ENCODE peak calls at places on chromosomes 1 and 21, in eight cellular contexts. H is GM10248, A is AG09309, L is fibroblast of mammary gland, B is glutamatergic neuron, X is left ventricle myocardium inferior, P is breast epithelium, Q is ovary. J is an unnamed sample.

GRCh38 chr1:202306535-202307345 is 35.0 kb downstream of the UBE2T start:
- DNase-seq in H (no peak), Q (no peak), L (no peak), P (no peak), X (no peak), B (no peak), A (no peak), J (no peak)

GRCh38 chr21:37565530-37566223 is 199.1 kb downstream of the DYRK1A start:
- DNase-seq in H (no peak), A (no peak), Q (no peak), P (no peak), L (peak; percentile 47), X (no peak), B (no peak), J (no peak)

GRCh38 chr1:169109561-169110134 is 3.2 kb downstream of the ATP1B1 start:
- DNase-seq in P (peak; percentile 62), X (peak; percentile 24), B (peak; percentile 29), H (no peak), L (peak; percentile 64), Q (peak; percentile 48), A (no peak), J (no peak)

GRCh38 chr1:207910678-207911354 is at the start of gene CD34:
- DNase-seq in B (peak; percentile 48), L (no peak), X (peak; percentile 85), P (no peak), H (no peak), A (no peak), Q (peak; percentile 58), J (peak; percentile 25)

GRCh38 chr1:202571719-202572339 is 138.4 kb downstream of the SYT2 start:
- DNase-seq in H (peak; percentile 50), B (no peak), X (no peak), L (peak; percentile 61), P (no peak), A (no peak), Q (no peak), J (peak; percentile 16)

GRCh38 chr1:31564606-31564989 is 11.7 kb upstream of the TINAGL1 start:
- DNase-seq in Q (no peak), X (no peak), H (no peak), L (no peak), B (no peak), P (peak; percentile 15), A (no peak), J (no peak)

GRCh38 chr1:243393093-243393492 is 137.3 kb downstream of the SDCCAG8 start:
- DNase-seq in L (no peak), X (no peak), H (no peak), B (peak; percentile 17), P (no peak), Q (no peak), A (no peak), J (no peak)

GRCh38 chr1:4636644-4637380 is 17.6 kb upstream of the AJAP1 start:
- DNase-seq in Q (no peak), H (no peak), P (no peak), L (no peak), B (no peak), X (no peak), A (no peak), J (no peak)

GRCh38 chr1:222068937-222069336 is 327.0 kb upstream of the DUSP10 start:
- DNase-seq in A (no peak), B (no peak), X (no peak), H (no peak), L (peak; percentile 46), P (no peak), Q (no peak), J (no peak)

GRCh38 chr21:45570826-45571601 is 28.8 kb upstream of the SLC19A1 start:
- DNase-seq in B (no peak), P (no peak), A (peak; percentile 56), L (peak; percentile 40), Q (no peak), H (no peak), X (no peak), J (no peak)

GRCh38 chr1:45684402-45684801 is 1.9 kb downstream of the GPBP1L1 start:
- DNase-seq in L (no peak), X (no peak), A (no peak), B (no peak), Q (no peak), P (no peak), H (no peak), J (no peak)

GRCh38 chr1:45687014-45687752 is 798 bp upstream of the TMEM69 start:
- DNase-seq in B (peak; percentile 94), A (peak; percentile 97), Q (peak; percentile 96), X (peak; percentile 98), H (peak; percentile 92), L (peak; percentile 98), P (peak; percentile 99), J (peak; percentile 88)

GRCh38 chr1:45686081-45687013 is at the start of gene GPBP1L1:
- DNase-seq in L (peak; percentile 97), B (peak; percentile 98), A (peak; percentile 90), H (peak; percentile 99), P (peak; percentile 96), Q (peak; percentile 98), X (peak; percentile 98), J (peak; percentile 97)

GRCh38 chr1:45685308-45686080 is 839 bp downstream of the GPBP1L1 start:
- DNase-seq in B (no peak), L (peak; percentile 16), A (no peak), P (no peak), H (peak; percentile 15), Q (no peak), X (no peak), J (no peak)

DNA sequence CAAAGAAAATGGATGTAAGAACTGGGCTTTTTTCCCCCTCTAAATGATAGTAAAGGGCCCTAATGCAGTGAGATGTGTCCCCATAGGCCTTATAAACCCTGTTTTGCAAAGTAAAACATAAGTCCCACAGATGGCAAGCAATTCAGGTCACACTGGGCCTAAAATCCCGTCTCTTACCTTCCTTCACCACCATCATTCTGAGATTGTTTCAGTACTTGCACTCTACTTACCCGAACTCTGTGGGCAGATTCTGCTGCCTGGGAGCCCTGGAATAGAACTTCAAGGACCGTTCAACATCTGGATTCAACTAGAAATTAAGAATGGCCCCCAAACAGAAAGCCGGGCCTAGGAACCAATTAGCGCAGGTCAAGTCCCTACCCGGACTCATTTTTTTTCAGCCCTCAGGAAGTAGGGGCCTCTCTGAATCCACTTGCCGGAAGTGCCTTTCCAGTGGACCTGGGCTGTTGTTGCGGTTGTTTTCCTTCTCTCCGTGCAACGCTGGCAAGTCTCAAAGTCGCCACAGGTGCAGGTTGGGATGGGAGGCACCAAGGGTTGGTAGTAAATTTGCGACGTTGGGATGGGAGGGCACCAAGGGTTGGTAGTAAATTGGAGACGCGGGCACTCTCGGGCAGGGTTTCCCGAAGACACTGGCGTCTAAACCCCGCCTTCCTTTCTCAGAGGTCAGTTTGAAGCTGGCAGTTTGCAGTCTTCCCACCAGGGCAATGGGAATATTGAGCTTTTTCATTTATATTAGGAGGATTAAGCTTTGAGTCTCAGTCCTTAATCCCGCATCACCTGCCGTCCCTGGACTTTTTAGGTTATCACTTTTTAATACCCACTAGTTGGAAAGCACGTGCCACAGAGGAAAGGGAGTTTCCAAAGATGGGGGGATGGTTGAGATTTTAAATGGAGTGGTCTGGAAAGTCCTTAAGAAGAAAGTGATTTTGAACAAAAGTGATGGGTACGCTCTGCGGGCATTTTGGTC is at the start of gene TMEM69:
- DNase-seq in X (peak; percentile 65), A (peak; percentile 72), H (peak; percentile 78), L (peak; percentile 91), Q (peak; percentile 79), B (peak; percentile 64), P (peak; percentile 68), J (peak; percentile 69)
- TF ChIP-seq CTCF in X (peak; percentile 31), A (peak; percentile 22), H (no peak), L (peak; percentile 28), Q (peak; percentile 33), B (peak; percentile 15), P (peak; percentile 53), J (peak; percentile 57)

GRCh38 chr1:232980336-232980978 is 30.0 kb downstream of the NTPCR start:
- DNase-seq in H (no peak), B (no peak), L (no peak), Q (no peak), X (no peak), A (no peak), P (no peak), J (no peak)
- TF ChIP-seq CTCF in H (no peak), B (no peak), L (no peak), Q (no peak), X (no peak), A (no peak), P (no peak), J (no peak)

GRCh38 chr1:58249371-58249728 is 297.2 kb downstream of the OMA1 start:
- DNase-seq in P (no peak), X (no peak), H (no peak), Q (no peak), A (no peak), L (no peak), B (no peak), J (no peak)

GRCh38 chr1:58250587-58250948 is 296.0 kb downstream of the OMA1 start:
- DNase-seq in Q (no peak), A (no peak), B (no peak), L (no peak), X (no peak), P (no peak), H (no peak), J (no peak)

GRCh38 chr1:58248067-58248466 is 298.5 kb downstream of the OMA1 start:
- DNase-seq in Q (no peak), P (no peak), B (no peak), A (no peak), X (no peak), H (no peak), L (no peak), J (no peak)

GRCh38 chr1:58249729-58250586 is 296.6 kb downstream of the OMA1 start:
- DNase-seq in H (peak; percentile 22), L (peak; percentile 19), B (peak; percentile 69), Q (peak; percentile 18), A (peak; percentile 8), P (no peak), X (peak; percentile 21), J (peak; percentile 57)

GRCh38 chr1:58251415-58252073 is 295.0 kb downstream of the OMA1 start:
- DNase-seq in A (no peak), P (no peak), H (no peak), B (peak; percentile 56), Q (no peak), X (no peak), L (peak; percentile 16), J (peak; percentile 66)
- TF ChIP-seq CTCF in A (peak; percentile 56), P (no peak), H (peak; percentile 21), B (peak; percentile 47), Q (no peak), X (no peak), L (peak; percentile 39), J (peak; percentile 58)

GRCh38 chr1:184632415-184633175 is 122.1 kb downstream of the EDEM3 start:
- DNase-seq in A (no peak), L (no peak), B (no peak), X (peak; percentile 39), Q (no peak), P (peak; percentile 80), H (no peak), J (no peak)

GRCh38 chr1:184636156-184636448 is 118.6 kb downstream of the EDEM3 start:
- DNase-seq in A (no peak), L (no peak), Q (no peak), P (no peak), B (no peak), H (no peak), X (peak; percentile 31), J (no peak)

GRCh38 chr1:184634296-184634695 is 120.4 kb downstream of the EDEM3 start:
- DNase-seq in X (no peak), B (no peak), L (no peak), H (no peak), P (no peak), Q (no peak), A (no peak), J (no peak)

GRCh38 chr1:184635347-184636155 is 119.1 kb downstream of the EDEM3 start:
- DNase-seq in A (no peak), L (peak; percentile 40), B (no peak), X (no peak), Q (no peak), H (no peak), P (no peak), J (no peak)

GRCh38 chr1:184633785-184634184 is 120.9 kb downstream of the EDEM3 start:
- DNase-seq in L (no peak), Q (no peak), H (no peak), A (no peak), B (no peak), P (no peak), X (no peak), J (no peak)
- TF ChIP-seq CTCF in L (no peak), Q (no peak), H (no peak), A (no peak), B (no peak), P (no peak), X (no peak), J (no peak)

J was measured in neural crest cell.